ENCODE peak calls at places on chromosomes 16 and 17, in ten cellular contexts. One of them, this sample, is unnamed.
A peak's percentile ranks its signal among the peaks of the same experiment; 100 is the strongest.

GRCh38 chr17:75048396-75048933 is 1.4 kb downstream of the KCTD2 start:
- DNase-seq in H9: no peak
- DNase-seq in stomach: peak; percentile 41
- DNase-seq in body of pancreas: peak; percentile 54
- DNase-seq in A549: no peak
- DNase-seq in gastrocnemius medialis: no peak
- DNase-seq in K562: no peak
- DNase-seq in pancreas: peak; percentile 54
- DNase-seq in breast epithelium: no peak
- DNase-seq in GM23248: peak; percentile 65
- DNase-seq in this sample: peak; percentile 31

GRCh38 chr16:81482329-81483063 is 37.9 kb downstream of the CMIP start:
- DNase-seq in pancreas: no peak
- DNase-seq in breast epithelium: no peak
- DNase-seq in GM23248: no peak
- DNase-seq in A549: no peak
- DNase-seq in gastrocnemius medialis: no peak
- DNase-seq in H9: no peak
- DNase-seq in K562: peak; percentile 76
- DNase-seq in body of pancreas: no peak
- DNase-seq in stomach: no peak
- DNase-seq in this sample: no peak

GRCh38 chr17:82754297-82755208 is 2.7 kb downstream of the TBCD start:
- DNase-seq in K562: peak; percentile 64
- DNase-seq in pancreas: no peak
- DNase-seq in A549: no peak
- DNase-seq in stomach: no peak
- DNase-seq in H9: peak; percentile 90
- DNase-seq in gastrocnemius medialis: no peak
- DNase-seq in GM23248: no peak
- DNase-seq in body of pancreas: no peak
- DNase-seq in breast epithelium: no peak
- DNase-seq in this sample: peak; percentile 43

GRCh38 chr16:88977028-88977844 is at the start of gene CBFA2T3:
- DNase-seq in K562: peak; percentile 83
- DNase-seq in stomach: peak; percentile 56
- DNase-seq in gastrocnemius medialis: peak; percentile 44
- DNase-seq in H9: no peak
- DNase-seq in breast epithelium: peak; percentile 30
- DNase-seq in body of pancreas: no peak
- DNase-seq in pancreas: peak; percentile 57
- DNase-seq in GM23248: no peak
- DNase-seq in A549: no peak
- DNase-seq in this sample: no peak

GRCh38 chr17:3695129-3695722 is 729 bp downstream of the P2RX5 start:
- DNase-seq in pancreas: no peak
- DNase-seq in K562: no peak
- DNase-seq in GM23248: peak; percentile 50
- DNase-seq in gastrocnemius medialis: peak; percentile 94
- DNase-seq in breast epithelium: no peak
- DNase-seq in A549: no peak
- DNase-seq in H9: no peak
- DNase-seq in body of pancreas: no peak
- DNase-seq in stomach: no peak
- DNase-seq in this sample: no peak

GRCh38 chr17:11874756-11875155 is 122.5 kb downstream of the ZNF18 start:
- DNase-seq in K562: no peak
- DNase-seq in GM23248: no peak
- DNase-seq in A549: no peak
- DNase-seq in stomach: no peak
- DNase-seq in pancreas: no peak
- DNase-seq in H9: no peak
- DNase-seq in gastrocnemius medialis: no peak
- DNase-seq in breast epithelium: no peak
- DNase-seq in body of pancreas: no peak
- DNase-seq in this sample: no peak

GRCh38 chr17:55726440-55726839 is 3.8 kb upstream of the TMEM100 start:
- DNase-seq in body of pancreas: no peak
- DNase-seq in gastrocnemius medialis: peak; percentile 51
- DNase-seq in H9: no peak
- DNase-seq in A549: peak; percentile 10
- DNase-seq in stomach: peak; percentile 30
- DNase-seq in K562: no peak
- DNase-seq in GM23248: peak; percentile 92
- DNase-seq in breast epithelium: peak; percentile 25
- DNase-seq in pancreas: no peak
- DNase-seq in this sample: no peak

GRCh38 chr16:75340715-75341500 is 89.5 kb upstream of the BCAR1 start:
- DNase-seq in stomach: no peak
- DNase-seq in GM23248: peak; percentile 59
- DNase-seq in gastrocnemius medialis: no peak
- DNase-seq in breast epithelium: no peak
- DNase-seq in A549: no peak
- DNase-seq in pancreas: no peak
- DNase-seq in H9: no peak
- DNase-seq in body of pancreas: no peak
- DNase-seq in K562: no peak
- DNase-seq in this sample: no peak

GRCh38 chr16:20944861-20945390 is 44.4 kb downstream of the LYRM1 start:
- DNase-seq in breast epithelium: no peak
- DNase-seq in A549: no peak
- DNase-seq in pancreas: no peak
- DNase-seq in GM23248: peak; percentile 27
- DNase-seq in body of pancreas: no peak
- DNase-seq in stomach: no peak
- DNase-seq in K562: peak; percentile 35
- DNase-seq in gastrocnemius medialis: no peak
- DNase-seq in H9: no peak
- DNase-seq in this sample: no peak

GRCh38 chr16:1495281-1496262 is 2.4 kb downstream of the TELO2 start:
- DNase-seq in stomach: no peak
- DNase-seq in body of pancreas: no peak
- DNase-seq in GM23248: no peak
- DNase-seq in breast epithelium: no peak
- DNase-seq in pancreas: no peak
- DNase-seq in A549: no peak
- DNase-seq in H9: no peak
- DNase-seq in gastrocnemius medialis: no peak
- DNase-seq in K562: no peak
- DNase-seq in this sample: no peak

GRCh38 chr17:8488931-8489330 is 53.2 kb downstream of the NDEL1 start:
- DNase-seq in H9: no peak
- DNase-seq in gastrocnemius medialis: peak; percentile 56
- DNase-seq in stomach: no peak
- DNase-seq in breast epithelium: no peak
- DNase-seq in body of pancreas: no peak
- DNase-seq in pancreas: no peak
- DNase-seq in K562: no peak
- DNase-seq in GM23248: peak; percentile 99
- DNase-seq in A549: no peak
- DNase-seq in this sample: no peak

GRCh38 chr16:68563631-68564366 is 24.7 kb downstream of the ZFP90 start:
- DNase-seq in pancreas: no peak
- DNase-seq in K562: no peak
- DNase-seq in gastrocnemius medialis: no peak
- DNase-seq in GM23248: peak; percentile 7
- DNase-seq in stomach: no peak
- DNase-seq in breast epithelium: no peak
- DNase-seq in body of pancreas: no peak
- DNase-seq in H9: no peak
- DNase-seq in A549: no peak
- DNase-seq in this sample: no peak
- H3K9me3 ChIP-seq in pancreas: peaks cover 13% of the 10 kb centered on the region
- H3K9me3 ChIP-seq in K562: peaks cover 16% of the 10 kb centered on the region
- H3K9me3 ChIP-seq in gastrocnemius medialis: peaks cover 85% of the 10 kb centered on the region
- H3K9me3 ChIP-seq in GM23248: peaks cover 46% of the 10 kb centered on the region
- H3K9me3 ChIP-seq in stomach: peaks cover 100% of the 10 kb centered on the region
- H3K9me3 ChIP-seq in breast epithelium: peaks cover 100% of the 10 kb centered on the region
- H3K9me3 ChIP-seq in body of pancreas: peaks cover 78% of the 10 kb centered on the region
- H3K9me3 ChIP-seq in H9: peaks cover 91% of the 10 kb centered on the region
- H3K9me3 ChIP-seq in A549: peaks cover 99% of the 10 kb centered on the region
- H3K9me3 ChIP-seq in this sample: peaks cover 3% of the 10 kb centered on the region

GRCh38 chr17:76689859-76690258 is 20.9 kb downstream of the MXRA7 start:
- DNase-seq in body of pancreas: no peak
- DNase-seq in K562: peak; percentile 5
- DNase-seq in H9: no peak
- DNase-seq in stomach: no peak
- DNase-seq in GM23248: no peak
- DNase-seq in A549: no peak
- DNase-seq in pancreas: no peak
- DNase-seq in breast epithelium: no peak
- DNase-seq in gastrocnemius medialis: no peak
- DNase-seq in this sample: no peak

GRCh38 chr17:76695059-76695892 is 15.5 kb downstream of the MXRA7 start:
- DNase-seq in K562: no peak
- DNase-seq in body of pancreas: no peak
- DNase-seq in breast epithelium: no peak
- DNase-seq in A549: no peak
- DNase-seq in H9: no peak
- DNase-seq in GM23248: peak; percentile 57
- DNase-seq in stomach: no peak
- DNase-seq in pancreas: no peak
- DNase-seq in gastrocnemius medialis: no peak
- DNase-seq in this sample: no peak

GRCh38 chr17:76688165-76688622 is 22.6 kb downstream of the MXRA7 start:
- DNase-seq in pancreas: no peak
- DNase-seq in gastrocnemius medialis: no peak
- DNase-seq in body of pancreas: no peak
- DNase-seq in breast epithelium: no peak
- DNase-seq in GM23248: peak; percentile 76
- DNase-seq in stomach: no peak
- DNase-seq in K562: no peak
- DNase-seq in H9: no peak
- DNase-seq in A549: no peak
- DNase-seq in this sample: no peak

GRCh38 chr17:76690596-76691280 is 20.0 kb downstream of the MXRA7 start:
- DNase-seq in stomach: no peak
- DNase-seq in gastrocnemius medialis: no peak
- DNase-seq in GM23248: no peak
- DNase-seq in body of pancreas: no peak
- DNase-seq in breast epithelium: no peak
- DNase-seq in K562: peak; percentile 4
- DNase-seq in H9: no peak
- DNase-seq in A549: no peak
- DNase-seq in pancreas: no peak
- DNase-seq in this sample: no peak

DNA sequence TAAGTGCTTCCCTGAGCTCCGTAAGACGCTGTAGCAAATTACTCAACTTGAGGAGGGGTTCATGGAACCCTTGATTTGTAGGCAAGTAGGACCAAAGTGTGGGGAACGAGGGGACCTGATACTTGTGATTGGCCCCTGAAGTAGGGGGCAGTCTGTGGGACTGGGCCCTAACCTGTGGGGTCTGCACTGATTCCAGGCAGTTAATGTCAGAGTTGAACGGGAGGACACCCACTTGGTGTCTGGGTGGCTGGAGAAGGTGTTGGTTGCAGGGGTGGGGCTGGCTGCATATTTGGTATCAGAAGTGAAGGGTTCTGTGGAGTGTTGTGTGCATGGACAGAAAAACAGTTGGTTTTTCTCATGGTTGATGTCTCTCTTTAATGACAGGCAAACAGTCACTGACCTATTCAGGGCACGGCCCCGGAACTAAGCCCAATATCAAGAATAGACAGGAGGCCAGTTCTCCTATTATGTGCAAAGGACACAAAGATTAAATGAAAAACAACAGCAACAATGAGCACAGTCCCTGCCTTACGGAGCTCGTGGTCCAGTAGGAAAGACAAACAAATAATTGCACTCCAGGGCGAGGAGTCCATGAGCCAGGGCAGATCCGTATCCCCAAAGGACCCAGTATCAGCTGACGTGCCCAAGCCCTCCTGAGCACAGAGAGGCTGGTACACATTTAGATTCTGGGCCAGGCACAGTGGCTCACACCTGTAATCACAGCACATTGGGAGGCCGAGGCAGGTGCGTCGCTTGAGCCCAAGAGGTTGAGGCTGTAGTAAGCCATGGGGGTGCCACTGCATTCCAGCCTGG is 19.2 kb downstream of the MXRA7 start:
- DNase-seq in gastrocnemius medialis: no peak
- DNase-seq in pancreas: no peak
- DNase-seq in H9: no peak
- DNase-seq in body of pancreas: no peak
- DNase-seq in K562: peak; percentile 4
- DNase-seq in stomach: no peak
- DNase-seq in A549: no peak
- DNase-seq in breast epithelium: no peak
- DNase-seq in GM23248: no peak
- DNase-seq in this sample: no peak
- H3K4me1 ChIP-seq in gastrocnemius medialis: peaks cover 48% of the 10 kb centered on the region
- H3K4me1 ChIP-seq in pancreas: no peaks in the 10 kb centered on the region
- H3K4me1 ChIP-seq in H9: peaks cover 3% of the 10 kb centered on the region
- H3K4me1 ChIP-seq in body of pancreas: peaks cover 13% of the 10 kb centered on the region
- H3K4me1 ChIP-seq in K562: peaks cover 8% of the 10 kb centered on the region
- H3K4me1 ChIP-seq in stomach: peaks cover 23% of the 10 kb centered on the region
- H3K4me1 ChIP-seq in A549: peaks cover 19% of the 10 kb centered on the region
- H3K4me1 ChIP-seq in breast epithelium: no peaks in the 10 kb centered on the region
- H3K4me1 ChIP-seq in GM23248: peaks cover 67% of the 10 kb centered on the region
- H3K4me1 ChIP-seq in this sample: no peaks in the 10 kb centered on the region

GRCh38 chr16:10964891-10965326 is 20.5 kb downstream of the CLEC16A start:
- DNase-seq in body of pancreas: no peak
- DNase-seq in gastrocnemius medialis: no peak
- DNase-seq in stomach: no peak
- DNase-seq in A549: no peak
- DNase-seq in H9: no peak
- DNase-seq in K562: no peak
- DNase-seq in pancreas: no peak
- DNase-seq in GM23248: no peak
- DNase-seq in breast epithelium: no peak
- DNase-seq in this sample: no peak
- H3K27ac ChIP-seq in body of pancreas: no peak overlapping the region
- H3K27ac ChIP-seq in gastrocnemius medialis: no peak overlapping the region
- H3K27ac ChIP-seq in stomach: no peak overlapping the region
- H3K27ac ChIP-seq in A549: no peak overlapping the region
- H3K27ac ChIP-seq in H9: no peak overlapping the region
- H3K27ac ChIP-seq in K562: no peak overlapping the region
- H3K27ac ChIP-seq in pancreas: no peak overlapping the region
- H3K27ac ChIP-seq in GM23248: no peak overlapping the region
- H3K27ac ChIP-seq in breast epithelium: no peak overlapping the region
- H3K27ac ChIP-seq in this sample: no peak overlapping the region

DNA sequence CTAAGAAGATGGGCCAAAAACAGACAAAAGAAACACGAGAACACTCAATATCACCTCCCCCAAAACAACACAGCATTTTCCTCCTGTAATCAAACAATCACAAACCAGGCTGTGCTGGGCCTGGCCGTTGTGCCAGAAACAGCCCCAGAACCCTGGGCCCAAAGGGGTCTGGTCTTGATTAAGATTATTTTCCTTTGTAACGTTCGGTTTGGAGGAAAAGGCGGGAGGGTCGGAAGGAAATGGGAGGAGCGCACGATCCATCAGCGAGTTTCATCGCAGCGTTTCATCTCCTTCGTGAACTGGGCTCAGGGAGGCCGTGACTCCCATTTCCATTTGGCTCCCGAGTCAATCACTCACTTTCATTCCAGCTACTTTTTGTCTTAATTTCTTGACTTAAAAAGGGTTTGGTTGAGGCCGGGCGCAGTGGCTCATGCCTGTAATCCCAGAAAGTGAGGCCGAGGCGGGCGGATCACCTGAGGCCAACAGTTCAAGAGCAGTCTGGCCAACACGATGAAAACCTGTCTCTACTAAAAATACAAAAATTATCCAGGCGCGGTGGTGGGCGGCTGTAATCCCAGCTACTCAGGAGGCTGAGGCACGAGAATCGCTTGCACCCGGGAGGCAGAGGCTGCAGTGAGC is 61.4 kb downstream of the NXN start:
- DNase-seq in body of pancreas: no peak
- DNase-seq in K562: no peak
- DNase-seq in stomach: no peak
- DNase-seq in gastrocnemius medialis: no peak
- DNase-seq in breast epithelium: no peak
- DNase-seq in pancreas: no peak
- DNase-seq in GM23248: peak; percentile 35
- DNase-seq in A549: no peak
- DNase-seq in H9: no peak
- DNase-seq in this sample: no peak
- H3K9me3 ChIP-seq in body of pancreas: no peaks in the 10 kb centered on the region
- H3K9me3 ChIP-seq in K562: no peaks in the 10 kb centered on the region
- H3K9me3 ChIP-seq in stomach: no peaks in the 10 kb centered on the region
- H3K9me3 ChIP-seq in gastrocnemius medialis: no peaks in the 10 kb centered on the region
- H3K9me3 ChIP-seq in breast epithelium: no peaks in the 10 kb centered on the region
- H3K9me3 ChIP-seq in pancreas: no peaks in the 10 kb centered on the region
- H3K9me3 ChIP-seq in GM23248: no peaks in the 10 kb centered on the region
- H3K9me3 ChIP-seq in A549: peaks cover 3% of the 10 kb centered on the region
- H3K9me3 ChIP-seq in H9: no peaks in the 10 kb centered on the region
- H3K9me3 ChIP-seq in this sample: no peaks in the 10 kb centered on the region